ENCODE peak calls at places on chromosomes 12 and 14, in nine cellular contexts. X, D, G, P, K, E, O, F and T are unnamed samples.

GRCh38 chr14:24607081-24607480 is 2.4 kb downstream of the GZMH start:
- DNase-seq in X (no peak), D (no peak), G (no peak), P (no peak), K (no peak), E (no peak), O (no peak), F (peak), T (no peak)

GRCh38 chr14:95516554-95517209 is at the start of gene SYNE3:
- DNase-seq in X (no peak), D (no peak), G (no peak), P (no peak), K (no peak), E (peak), O (peak), F (peak), T (peak)

GRCh38 chr12:19382563-19382962 is 56.7 kb upstream of the AEBP2 start:
- DNase-seq in X (no peak), D (no peak), G (no peak), P (no peak), K (no peak), E (no peak), O (no peak), F (no peak), T (no peak)

GRCh38 chr14:63510538-63510937 is 32.6 kb downstream of the PPP2R5E start:
- DNase-seq in X (peak), D (no peak), G (peak), P (no peak), K (peak), E (no peak), O (no peak), F (peak), T (no peak)

GRCh38 chr12:20044836-20045235 is 323.5 kb upstream of the PDE3A start:
- DNase-seq in X (peak), D (no peak), G (no peak), P (no peak), K (peak), E (no peak), O (no peak), F (no peak), T (no peak)

GRCh38 chr12:77553976-77554619 is 276.6 kb upstream of the NAV3 start:
- DNase-seq in X (no peak), D (no peak), G (no peak), P (no peak), K (no peak), E (no peak), O (no peak), F (peak), T (no peak)

GRCh38 chr14:95549656-95550585 is 15.1 kb downstream of the GLRX5 start:
- DNase-seq in X (no peak), D (no peak), G (no peak), P (no peak), K (no peak), E (peak), O (no peak), F (no peak), T (no peak)

GRCh38 chr12:111443586-111443985 is 37.9 kb downstream of the SH2B3 start:
- DNase-seq in X (peak), D (no peak), G (no peak), P (no peak), K (no peak), E (peak), O (no peak), F (no peak), T (no peak)

GRCh38 chr12:105378821-105379400 is 48.4 kb downstream of the C12orf75 start:
- DNase-seq in X (no peak), D (no peak), G (no peak), P (no peak), K (no peak), E (peak), O (no peak), F (no peak), T (no peak)

GRCh38 chr14:88995437-88996198 is 171.2 kb downstream of the TTC8 start:
- DNase-seq in X (peak), D (no peak), G (peak), P (no peak), K (peak), E (no peak), O (no peak), F (no peak), T (no peak)

GRCh38 chr12:114013601-114014345 is 47.6 kb upstream of the RBM19 start:
- DNase-seq in X (peak), D (no peak), G (no peak), P (peak), K (peak), E (peak), O (no peak), F (no peak), T (no peak)

GRCh38 chr12:114012744-114013431 is 46.8 kb upstream of the RBM19 start:
- DNase-seq in X (no peak), D (no peak), G (no peak), P (no peak), K (no peak), E (no peak), O (no peak), F (no peak), T (no peak)

GRCh38 chr12:114015851-114016250 is 49.7 kb upstream of the RBM19 start:
- DNase-seq in X (no peak), D (no peak), G (no peak), P (no peak), K (no peak), E (peak), O (no peak), F (no peak), T (no peak)

GRCh38 chr12:114006482-114007425 is 40.6 kb upstream of the RBM19 start:
- DNase-seq in X (no peak), D (no peak), G (no peak), P (no peak), K (no peak), E (peak), O (no peak), F (no peak), T (no peak)

GRCh38 chr12:114011711-114012110 is 45.6 kb upstream of the RBM19 start:
- DNase-seq in X (no peak), D (no peak), G (no peak), P (no peak), K (no peak), E (no peak), O (no peak), F (no peak), T (no peak)
- TF ChIP-seq CTCF in X (no peak), D (no peak), G (no peak), P (no peak), K (no peak), E (no peak), O (no peak), F (no peak), T (no peak)

GRCh38 chr12:121062391-121063045 is 23.5 kb upstream of the OASL start:
- DNase-seq in X (no peak), D (no peak), G (no peak), P (no peak), K (no peak), E (peak), O (no peak), F (no peak), T (no peak)

GRCh38 chr12:121064116-121064515 is 25.1 kb upstream of the OASL start:
- DNase-seq in X (no peak), D (no peak), G (no peak), P (no peak), K (no peak), E (peak), O (no peak), F (no peak), T (no peak)

GRCh38 chr12:121060149-121061001 is 21.3 kb upstream of the OASL start:
- DNase-seq in X (peak), D (no peak), G (no peak), P (no peak), K (no peak), E (peak), O (peak), F (peak), T (peak)

GRCh38 chr12:121059031-121059898 is 20.2 kb upstream of the OASL start:
- DNase-seq in X (no peak), D (no peak), G (no peak), P (no peak), K (no peak), E (peak), O (no peak), F (no peak), T (no peak)

DNA sequence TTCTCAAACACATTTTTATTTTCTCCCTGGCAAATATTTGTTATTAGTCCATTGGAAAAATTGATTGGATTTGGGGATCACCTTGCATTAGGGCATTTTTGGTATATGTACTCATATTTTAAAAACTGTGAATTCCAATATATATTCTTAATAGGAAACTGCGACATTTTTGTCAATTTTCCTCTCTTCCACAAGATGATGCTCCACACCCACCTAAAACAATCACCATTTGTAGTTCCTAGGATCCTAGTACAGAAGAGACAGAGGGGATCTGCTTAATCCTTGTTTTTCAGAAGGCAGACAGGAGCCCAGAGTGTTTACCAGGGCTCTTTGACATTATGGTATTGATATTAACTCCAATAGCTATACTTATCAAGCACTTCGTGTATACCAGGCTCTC is 22.8 kb upstream of the OASL start:
- DNase-seq in X (peak), D (no peak), G (no peak), P (no peak), K (no peak), E (peak), O (no peak), F (no peak), T (no peak)
- TF ChIP-seq CTCF in X (peak), D (no peak), G (peak), P (peak), K (peak), E (peak), O (peak), F (peak), T (no peak)

GRCh38 chr12:6369916-6370575 is 5.3 kb downstream of the SCNN1A start:
- DNase-seq in X (no peak), D (no peak), G (no peak), P (no peak), K (no peak), E (peak), O (no peak), F (no peak), T (no peak)

GRCh38 chr12:6367969-6368892 is 7.1 kb downstream of the SCNN1A start:
- DNase-seq in X (no peak), D (no peak), G (no peak), P (no peak), K (no peak), E (no peak), O (no peak), F (no peak), T (no peak)

GRCh38 chr12:6368906-6369525 is 6.3 kb downstream of the SCNN1A start:
- DNase-seq in X (no peak), D (no peak), G (no peak), P (no peak), K (no peak), E (peak), O (no peak), F (no peak), T (no peak)

GRCh38 chr12:6370576-6370935 is 4.8 kb downstream of the SCNN1A start:
- DNase-seq in X (no peak), D (no peak), G (no peak), P (no peak), K (no peak), E (peak), O (no peak), F (no peak), T (no peak)

DNA sequence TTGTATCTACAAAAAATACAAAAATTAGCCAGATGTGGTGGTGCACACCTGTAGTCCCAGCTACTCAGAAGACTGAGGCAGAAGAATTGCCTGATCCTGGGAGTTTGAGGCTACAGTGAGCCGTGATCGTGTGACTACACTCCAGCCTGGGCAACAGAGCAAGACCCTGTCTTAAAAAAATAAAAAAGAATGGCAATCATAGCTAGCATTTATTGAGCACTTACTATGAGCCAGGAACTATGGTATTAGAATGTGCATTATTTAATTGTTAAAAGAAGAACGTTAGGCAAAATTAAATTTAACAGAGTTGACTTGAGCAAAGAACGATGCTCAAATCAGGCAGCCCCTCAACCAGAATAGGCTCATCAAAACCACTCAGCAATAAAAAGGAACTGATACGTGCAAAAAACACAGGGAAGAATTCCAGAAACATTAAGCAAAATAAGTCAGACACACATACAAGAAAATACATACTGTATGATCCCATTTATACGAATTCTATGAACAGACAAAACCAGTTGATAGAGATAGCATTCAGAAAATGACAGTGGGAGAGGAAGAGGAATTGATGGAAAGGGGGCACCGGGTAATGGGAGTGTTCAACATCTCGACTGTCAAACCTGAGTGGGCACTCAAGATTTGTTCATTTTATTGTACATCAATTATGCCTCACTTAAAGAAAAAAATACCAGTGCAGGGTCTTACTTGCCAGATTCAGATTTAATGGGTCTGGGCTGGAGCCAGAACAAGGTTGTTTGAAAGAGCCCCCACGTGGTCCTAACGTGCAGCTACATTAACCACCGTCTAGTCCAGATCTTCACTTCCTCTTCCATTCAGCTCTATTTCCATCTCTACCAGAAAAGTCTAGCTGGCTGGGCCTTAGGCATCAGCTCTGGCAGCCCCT is 8.0 kb downstream of the SCNN1A start:
- DNase-seq in X (peak), D (no peak), G (peak), P (no peak), K (no peak), E (no peak), O (no peak), F (peak), T (no peak)
- TF ChIP-seq CTCF in X (peak), D (no peak), G (peak), P (no peak), K (peak), E (peak), O (peak), F (peak), T (no peak)

DNA sequence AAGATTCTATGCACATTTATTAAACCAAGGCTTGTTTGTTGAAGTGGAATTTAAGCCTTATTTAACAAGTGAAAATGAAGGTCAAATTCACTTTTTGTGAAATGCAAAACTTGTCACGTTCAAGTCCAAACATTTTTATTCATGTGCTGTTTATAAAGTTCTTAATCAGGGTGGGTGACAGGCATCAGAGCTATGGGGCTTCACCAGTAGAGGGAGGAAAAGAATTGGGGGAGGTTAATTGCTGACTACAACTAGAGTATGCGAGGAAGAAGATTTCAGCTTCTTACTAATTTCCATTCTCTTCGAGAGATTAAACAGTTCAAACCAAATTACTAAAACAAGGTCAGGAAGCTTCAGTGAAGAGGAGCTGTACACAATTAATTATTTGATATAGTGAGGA is 9.7 kb downstream of the MOK start:
- DNase-seq in X (peak), D (no peak), G (peak), P (no peak), K (no peak), E (no peak), O (no peak), F (no peak), T (no peak)
- TF ChIP-seq CTCF in X (peak), D (no peak), G (peak), P (peak), K (peak), E (peak), O (peak), F (no peak), T (no peak)

DNA sequence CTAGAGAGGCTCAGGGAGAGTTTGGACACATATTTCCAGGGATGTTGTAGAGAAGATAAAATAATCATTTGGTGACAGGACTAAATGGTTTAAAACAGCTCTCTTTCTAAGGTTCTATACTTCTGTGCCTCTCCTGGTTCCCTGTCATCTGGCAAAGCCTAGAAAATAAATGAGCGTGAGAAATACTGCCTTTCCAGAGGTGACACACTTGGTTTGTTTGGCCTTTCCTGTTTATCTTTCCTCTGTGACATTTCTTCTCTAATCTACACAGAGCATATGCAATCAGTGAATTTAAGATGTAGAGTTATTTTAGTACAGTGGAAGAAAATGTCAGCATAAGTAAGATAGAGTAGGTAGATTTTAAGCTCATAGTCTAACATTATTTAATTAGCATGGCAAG is 22.0 kb upstream of the SSTR1 start:
- DNase-seq in X (no peak), D (no peak), G (no peak), P (no peak), K (no peak), E (no peak), O (no peak), F (no peak), T (no peak)
- TF ChIP-seq CTCF in X (no peak), D (no peak), G (no peak), P (no peak), K (no peak), E (no peak), O (no peak), F (no peak), T (no peak)

DNA sequence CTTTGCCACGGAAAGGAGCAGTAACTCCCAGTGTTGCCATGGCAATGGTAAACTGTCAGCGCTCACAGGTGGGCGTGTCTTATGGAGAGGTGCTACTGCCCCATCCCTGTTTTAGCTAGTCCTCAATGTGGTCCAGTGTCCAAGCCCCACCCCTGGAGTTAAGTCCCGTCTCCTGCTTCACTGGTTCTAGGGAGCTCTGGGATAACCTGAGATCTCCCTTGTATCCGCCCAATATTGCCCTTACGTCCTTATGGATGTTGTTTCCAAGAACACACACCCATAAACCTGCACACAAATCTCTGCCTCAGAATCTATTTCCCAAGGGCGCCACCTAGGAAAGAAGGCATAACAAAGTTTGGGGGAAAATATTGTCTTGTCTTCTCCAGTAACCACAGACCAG is 64.2 kb downstream of the SPRING1 start:
- DNase-seq in X (no peak), D (no peak), G (no peak), P (no peak), K (no peak), E (peak), O (no peak), F (no peak), T (no peak)
- TF ChIP-seq CTCF in X (no peak), D (no peak), G (no peak), P (no peak), K (no peak), E (peak), O (no peak), F (peak), T (no peak)

GRCh38 chr12:66236969-66237368 is 48.0 kb downstream of the IRAK3 start:
- DNase-seq in X (no peak), D (no peak), G (no peak), P (no peak), K (no peak), E (no peak), O (no peak), F (no peak), T (no peak)

GRCh38 chr12:66237505-66238175 is 48.6 kb downstream of the IRAK3 start:
- DNase-seq in X (no peak), D (no peak), G (no peak), P (no peak), K (no peak), E (no peak), O (no peak), F (no peak), T (no peak)

GRCh38 chr12:66232258-66232657 is 43.2 kb downstream of the IRAK3 start:
- DNase-seq in X (no peak), D (no peak), G (no peak), P (no peak), K (no peak), E (no peak), O (no peak), F (no peak), T (no peak)

GRCh38 chr12:66239295-66239694 is 50.3 kb downstream of the IRAK3 start:
- DNase-seq in X (no peak), D (no peak), G (no peak), P (no peak), K (no peak), E (peak), O (no peak), F (no peak), T (no peak)

DNA sequence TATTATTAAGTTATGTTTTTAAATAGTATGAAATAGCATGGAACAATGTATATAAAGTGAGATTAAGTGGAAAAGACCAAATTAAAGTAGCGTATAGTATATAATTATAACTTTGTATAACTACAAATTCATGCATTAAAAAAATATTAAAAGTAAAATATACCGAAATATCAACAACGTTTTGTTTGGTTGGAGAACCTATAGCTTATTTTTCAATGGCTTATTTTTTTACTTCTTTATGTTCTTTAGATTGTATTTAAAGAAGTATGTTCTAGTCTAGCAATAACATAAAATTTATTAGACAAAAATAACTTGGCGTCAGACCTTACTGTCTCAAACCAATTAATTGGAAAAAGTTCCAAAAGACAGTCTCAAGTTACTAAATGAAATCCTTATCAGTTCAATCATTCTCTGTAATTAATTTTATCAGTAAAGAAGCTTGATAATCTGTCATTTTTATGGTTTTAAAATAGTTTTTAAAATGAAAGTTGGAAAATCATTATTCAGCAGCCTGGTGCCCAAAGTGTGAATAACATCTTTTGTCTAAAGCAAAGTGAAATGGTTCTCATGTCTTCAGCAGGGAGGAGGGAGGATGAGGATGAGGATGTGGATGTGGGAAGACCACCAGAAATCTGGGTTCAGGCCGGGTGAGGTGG is 46.7 kb downstream of the IRAK3 start:
- DNase-seq in X (peak), D (no peak), G (no peak), P (no peak), K (no peak), E (no peak), O (no peak), F (no peak), T (no peak)
- TF ChIP-seq CTCF in X (no peak), D (no peak), G (peak), P (peak), K (peak), E (peak), O (no peak), F (no peak), T (no peak)